ENCODE peak calls at places on chromosomes 3 and 15, in five cellular contexts. I, C, K, M and G are unnamed samples.

GRCh38 chr3:39103324-39103693 is 4.1 kb downstream of the GORASP1 start:
- DNase-seq in K (no peak), C (no peak), I (no peak), M (no peak), G (no peak)

GRCh38 chr3:20111836-20112235 is 71.6 kb downstream of the KAT2B start:
- DNase-seq in C (no peak), M (no peak), I (no peak), K (peak), G (no peak)

GRCh38 chr15:31360843-31361763 is 34.5 kb downstream of the KLF13 start:
- DNase-seq in K (no peak), I (peak), M (no peak), C (no peak), G (no peak)

GRCh38 chr3:158522737-158523136 is 48.3 kb upstream of the MLF1 start:
- DNase-seq in K (no peak), C (no peak), I (no peak), M (no peak), G (no peak)

GRCh38 chr3:176939022-176939817 is 258.1 kb downstream of the TBL1XR1 start:
- DNase-seq in M (peak), K (peak), I (peak), C (no peak), G (peak)

GRCh38 chr15:97694456-97694855 is 266.0 kb upstream of the ARRDC4 start:
- DNase-seq in I (no peak), K (no peak), C (no peak), M (no peak), G (no peak)

GRCh38 chr3:123448503-123449091 is at the start of gene ADCY5:
- DNase-seq in C (no peak), K (no peak), I (peak), M (no peak), G (no peak)

GRCh38 chr3:76051145-76051544 is 265.8 kb upstream of the ZNF717 start:
- DNase-seq in K (no peak), M (no peak), C (no peak), I (no peak), G (no peak)

GRCh38 chr3:126081618-126082333 is 2.1 kb downstream of the SLC41A3 start:
- DNase-seq in M (peak), C (no peak), K (peak), I (peak), G (no peak)

GRCh38 chr15:99424978-99425665 is 140.7 kb upstream of the MEF2A start:
- DNase-seq in I (peak), C (no peak), K (no peak), M (peak), G (no peak)

GRCh38 chr15:43975750-43976149 is 148.9 kb downstream of the WDR76 start:
- DNase-seq in C (no peak), K (no peak), M (no peak), I (no peak), G (no peak)

GRCh38 chr3:127598841-127599570 is 795 bp downstream of the MCM2 start:
- DNase-seq in K (no peak), C (no peak), M (peak), I (no peak), G (no peak)

GRCh38 chr3:124770341-124771082 is 40.3 kb downstream of the UMPS start:
- DNase-seq in I (peak), K (no peak), C (no peak), M (no peak), G (no peak)

GRCh38 chr15:36617529-36618196 is 38.2 kb downstream of the CDIN1 start:
- DNase-seq in C (no peak), I (no peak), M (no peak), K (no peak), G (no peak)

GRCh38 chr3:170848294-170848917 is 21.6 kb downstream of the RPL22L1 start:
- DNase-seq in K (no peak), I (peak), C (no peak), M (no peak), G (no peak)

GRCh38 chr3:70856414-70857162 is 544.1 kb upstream of the MDFIC2 start:
- DNase-seq in C (no peak), M (no peak), K (no peak), I (no peak), G (no peak)

GRCh38 chr15:64527263-64527984 is 67.0 kb downstream of the ZNF609 start:
- DNase-seq in C (no peak), M (no peak), I (no peak), K (no peak), G (no peak)

GRCh38 chr15:100878601-100879000 is 1.0 kb upstream of the ALDH1A3 start:
- DNase-seq in M (no peak), C (no peak), K (no peak), I (no peak), G (peak)

GRCh38 chr3:143163562-143163961 is 44.0 kb downstream of the CHST2 start:
- DNase-seq in I (peak), K (no peak), M (no peak), C (no peak), G (no peak)

GRCh38 chr15:48458876-48459275 is 127.6 kb downstream of the DUT start:
- DNase-seq in M (no peak), C (no peak), K (no peak), I (no peak), G (no peak)

GRCh38 chr15:42046597-42046996 is 25.8 kb upstream of the PLA2G4E start:
- DNase-seq in K (no peak), M (peak), I (no peak), C (no peak), G (no peak)

GRCh38 chr3:165617134-165617533 is 220.1 kb downstream of the BCHE start:
- DNase-seq in C (no peak), I (no peak), M (no peak), K (no peak), G (no peak)

GRCh38 chr3:134029256-134029733 is 430 bp downstream of the SLCO2A1 start:
- DNase-seq in K (no peak), I (peak), C (no peak), M (no peak), G (no peak)

GRCh38 chr3:61715886-61716527 is 154.6 kb downstream of the PTPRG start:
- DNase-seq in K (no peak), I (no peak), M (no peak), C (no peak), G (no peak)

GRCh38 chr3:113063126-113063894 is 72.5 kb downstream of the GTPBP8 start:
- DNase-seq in I (no peak), C (no peak), K (no peak), M (no peak), G (no peak)

GRCh38 chr3:136952292-136952691 is 5.5 kb upstream of the IL20RB start:
- DNase-seq in C (no peak), M (no peak), I (no peak), K (no peak), G (no peak)

GRCh38 chr3:55607175-55607574 is 120.1 kb upstream of the WNT5A start:
- DNase-seq in I (no peak), M (no peak), C (no peak), K (no peak), G (no peak)

GRCh38 chr3:55604846-55605245 is 117.7 kb upstream of the WNT5A start:
- DNase-seq in C (no peak), M (no peak), K (no peak), I (no peak), G (no peak)

GRCh38 chr3:55605837-55606236 is 118.7 kb upstream of the WNT5A start:
- DNase-seq in I (no peak), M (no peak), C (no peak), K (no peak), G (no peak)

GRCh38 chr3:55601366-55602080 is 114.4 kb upstream of the WNT5A start:
- DNase-seq in M (no peak), K (no peak), I (no peak), C (no peak), G (no peak)

DNA sequence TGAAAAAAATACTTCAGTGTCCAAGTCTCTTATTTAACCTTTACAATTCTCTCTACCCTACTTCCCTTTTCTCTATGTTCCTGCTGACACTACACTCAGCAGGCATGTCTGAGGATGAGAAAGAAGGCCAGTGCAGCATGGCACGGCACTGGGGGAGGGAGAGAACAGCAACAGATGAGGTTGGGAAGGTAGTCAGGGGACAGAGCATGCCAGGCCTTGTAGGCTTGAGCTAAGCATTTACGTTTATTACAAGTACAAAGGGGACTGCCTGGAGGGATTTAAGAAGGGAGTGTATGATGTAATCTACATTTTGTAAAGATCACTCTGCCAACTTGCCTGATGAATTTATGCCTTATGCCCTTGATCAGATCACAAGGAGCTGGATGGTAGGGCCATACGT is 117.3 kb upstream of the WNT5A start:
- DNase-seq in M (no peak), C (no peak), I (no peak), K (no peak), G (no peak)
- TF ChIP-seq YY1 in M (no peak), C (no peak), I (no peak), K (no peak), G (no peak)

DNA sequence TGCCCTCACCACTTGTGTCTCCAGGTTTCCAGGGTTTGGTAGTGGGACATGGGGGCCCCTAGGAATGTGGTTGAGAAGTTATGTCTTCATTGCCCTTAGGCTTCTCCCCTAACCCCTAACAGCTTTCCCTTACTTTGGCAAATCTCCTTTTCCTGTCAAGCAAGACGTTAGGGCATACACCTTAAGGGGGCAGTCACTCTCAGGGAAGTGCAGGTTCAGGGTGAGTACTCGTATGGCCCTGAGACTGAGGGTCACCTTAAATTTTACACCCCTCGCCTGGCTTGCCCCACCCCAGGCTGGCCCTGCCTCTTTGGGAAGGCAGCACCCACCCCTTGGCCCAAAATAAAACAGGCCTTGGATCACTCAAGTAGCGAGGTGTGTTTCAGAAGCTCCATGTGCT is 33.5 kb downstream of the POLR2M start:
- DNase-seq in K (no peak), C (no peak), I (no peak), M (no peak), G (no peak)
- TF ChIP-seq YY1 in K (no peak), C (no peak), I (no peak), M (no peak), G (no peak)

GRCh38 chr3:42489116-42489936 is 13.1 kb upstream of the VIPR1 start:
- DNase-seq in M (no peak), C (no peak), K (no peak), I (no peak), G (no peak)

GRCh38 chr3:42488687-42489086 is 13.8 kb upstream of the VIPR1 start:
- DNase-seq in I (no peak), C (no peak), K (no peak), M (no peak), G (no peak)

GRCh38 chr3:42490243-42490642 is 12.2 kb upstream of the VIPR1 start:
- DNase-seq in K (peak), M (no peak), C (no peak), I (no peak), G (no peak)

GRCh38 chr3:42489937-42490227 is 12.6 kb upstream of the VIPR1 start:
- DNase-seq in C (no peak), K (no peak), M (no peak), I (no peak), G (no peak)

DNA sequence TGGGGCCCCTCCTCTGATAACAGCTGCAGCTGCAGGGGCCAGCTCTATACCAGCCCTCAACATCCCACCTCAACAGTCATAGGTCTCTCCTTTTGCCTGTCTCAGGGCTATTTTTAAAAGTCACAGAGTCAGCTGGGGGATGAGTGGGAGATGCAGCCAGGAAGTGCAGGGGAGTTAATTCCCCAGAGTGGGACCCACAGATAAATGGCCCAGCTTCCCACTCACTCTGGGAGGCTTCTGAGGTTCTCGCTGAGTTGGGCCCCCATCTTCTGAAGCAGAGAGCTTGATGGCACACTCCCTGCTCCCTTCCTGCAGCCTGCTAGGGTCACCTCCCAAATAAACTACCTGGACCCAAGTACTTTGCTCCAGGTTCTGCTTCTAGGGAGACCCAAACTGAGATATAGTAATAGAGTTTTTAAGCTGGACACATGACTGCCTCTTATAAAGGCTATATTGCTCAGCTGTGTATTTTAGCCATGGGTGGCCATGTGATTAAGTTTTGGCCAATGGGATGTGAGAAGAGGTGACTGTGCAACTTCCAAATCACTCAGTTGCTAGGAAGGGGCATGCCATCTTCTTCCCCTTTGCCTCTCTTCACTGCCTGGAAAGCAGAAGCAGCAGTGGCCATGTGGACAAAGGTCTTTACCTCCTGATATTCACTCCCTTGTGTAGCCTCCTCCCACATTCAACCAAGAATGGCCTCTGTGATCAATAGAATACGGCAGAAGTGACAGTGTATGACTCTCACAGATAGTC is 15.5 kb upstream of the VIPR1 start:
- DNase-seq in K (no peak), C (no peak), M (no peak), I (no peak), G (no peak)
- TF ChIP-seq YY1 in K (no peak), C (no peak), M (no peak), I (no peak), G (no peak)

DNA sequence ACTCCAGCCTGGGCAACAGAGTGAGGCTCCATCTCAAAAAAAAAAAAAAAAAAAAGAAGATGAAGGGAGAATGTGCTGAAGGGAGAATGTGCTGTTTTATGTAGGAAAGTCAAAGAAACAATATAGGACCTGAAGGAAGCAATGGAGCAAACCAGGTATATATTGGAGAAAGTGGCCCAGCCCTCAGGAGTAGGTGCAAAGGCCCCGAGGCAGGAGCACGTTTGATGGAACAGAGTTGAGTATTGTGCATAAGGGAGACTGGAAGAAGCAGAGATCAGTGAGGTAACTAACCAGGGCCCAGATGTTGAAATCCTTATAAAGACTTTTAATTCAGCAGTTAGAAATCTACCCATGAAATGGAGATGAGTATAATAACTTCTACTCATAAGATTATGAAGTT is 79.6 kb downstream of the MAP2K5 start:
- DNase-seq in I (no peak), K (no peak), M (no peak), C (no peak), G (no peak)
- TF ChIP-seq YY1 in I (no peak), K (no peak), M (no peak), C (no peak), G (no peak)

GRCh38 chr3:31968391-31968926 is 12.6 kb downstream of the OSBPL10 start:
- DNase-seq in C (no peak), K (no peak), I (no peak), M (no peak), G (no peak)
- TF ChIP-seq YY1 in C (no peak), K (no peak), I (no peak), M (no peak), G (no peak)

DNA sequence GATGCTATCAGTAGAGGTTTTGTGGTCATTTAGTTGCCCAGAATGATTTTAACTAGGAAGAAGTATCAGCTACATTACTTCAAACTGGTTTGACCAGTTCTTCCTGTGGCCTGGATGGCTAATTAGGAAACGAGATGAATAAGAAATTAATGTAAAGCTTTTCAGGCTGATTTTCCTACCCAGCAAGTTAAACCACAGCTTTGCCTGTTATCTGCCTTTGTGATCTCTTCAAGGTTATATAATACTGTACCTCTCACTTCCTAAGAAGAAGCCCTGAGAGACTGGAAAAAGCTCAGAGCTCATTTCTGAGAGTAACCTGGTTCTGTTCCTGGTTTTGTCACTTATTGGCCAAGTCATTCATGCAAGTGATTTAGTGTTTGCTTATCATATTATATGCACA is 782.2 kb upstream of the GOLIM4 start:
- DNase-seq in C (no peak), M (no peak), I (no peak), K (no peak), G (no peak)
- TF ChIP-seq YY1 in C (no peak), M (no peak), I (no peak), K (no peak), G (no peak)

DNA sequence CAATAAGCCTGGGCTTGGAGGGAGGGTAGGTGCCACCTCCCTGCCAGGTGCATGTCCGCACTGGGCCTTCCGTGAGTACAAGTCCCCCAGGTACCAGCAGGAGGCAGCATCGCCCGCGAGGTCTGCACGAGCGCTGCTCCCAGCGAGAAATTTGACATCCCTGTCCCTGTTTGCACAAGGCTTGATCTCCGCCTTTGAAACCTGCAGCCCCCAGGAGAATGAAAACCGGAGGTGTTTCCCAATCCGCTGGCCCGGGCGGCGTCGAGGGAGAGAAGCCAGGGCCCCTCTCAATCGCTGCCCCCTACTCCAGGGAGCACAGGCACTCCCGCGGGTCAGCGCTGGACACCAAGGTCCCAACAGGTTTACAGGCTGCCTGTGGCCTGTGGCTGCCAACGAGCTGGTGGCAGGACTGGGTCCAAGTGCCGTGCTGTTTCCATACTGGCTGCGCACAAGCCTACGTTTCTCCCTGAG is 961 bp downstream of the HAPLN3 start:
- DNase-seq in M (peak), I (peak), C (no peak), K (no peak), G (peak)
- TF ChIP-seq YY1 in M (no peak), I (no peak), C (no peak), K (no peak), G (no peak)

DNA sequence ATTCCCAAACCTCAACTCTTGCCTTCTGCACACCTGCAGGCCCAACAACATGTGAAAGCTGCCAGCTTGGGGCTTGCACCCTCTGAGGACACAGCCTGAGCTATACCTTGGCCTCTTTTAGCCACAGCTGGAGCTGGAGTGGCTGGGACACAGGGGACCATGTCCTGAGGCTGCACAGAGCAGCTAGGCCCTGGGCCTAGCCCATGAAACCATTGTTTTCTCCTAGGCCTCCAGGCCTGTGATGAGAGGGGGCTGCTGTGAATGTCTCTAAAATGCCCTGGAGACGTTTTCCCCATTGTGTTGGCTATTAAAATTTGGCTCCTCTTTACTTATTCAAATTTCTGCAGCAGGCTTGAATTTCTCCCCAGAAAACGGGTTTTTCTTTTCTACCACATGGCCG is 7.2 kb downstream of the ZKSCAN7 start:
- DNase-seq in M (no peak), I (no peak), K (no peak), C (no peak), G (no peak)
- TF ChIP-seq YY1 in M (no peak), I (no peak), K (no peak), C (no peak), G (no peak)

GRCh38 chr3:196518999-196519737 is 4.0 kb upstream of the SMCO1 start:
- DNase-seq in M (peak), C (peak), K (peak), I (peak), G (peak)
- TF ChIP-seq YY1 in M (no peak), C (no peak), K (no peak), I (no peak), G (no peak)